ENCODE peak calls at places on chromosomes 6 and 20, in five cellular contexts. G, P, J, V and Y are unnamed samples.

GRCh38 chr6:7919871-7920270 is 9.3 kb upstream of the TXNDC5 start:
- DNase-seq in G (no peak), P (no peak), J (no peak), V (no peak), Y (no peak)

GRCh38 chr6:106872044-106872443 is 102.5 kb downstream of the CD24 start:
- DNase-seq in G (no peak), P (no peak), J (no peak), V (no peak), Y (no peak)

GRCh38 chr6:39792501-39793450 is 600 bp downstream of the DAAM2 start:
- DNase-seq in G (no peak), P (peak; percentile 56), J (no peak), V (no peak), Y (no peak)

GRCh38 chr6:41570270-41570615 is 24.1 kb downstream of the FOXP4 start:
- DNase-seq in G (no peak), P (no peak), J (no peak), V (no peak), Y (no peak)

GRCh38 chr6:42138630-42139619 is 3.5 kb downstream of the C6orf132 start:
- DNase-seq in G (no peak), P (no peak), J (no peak), V (no peak), Y (no peak)

GRCh38 chr20:35327074-35327976 is 35.1 kb upstream of the FAM83C start:
- DNase-seq in G (no peak), P (no peak), J (no peak), V (no peak), Y (no peak)

GRCh38 chr20:64079273-64080012 is at the start of gene RGS19:
- DNase-seq in G (peak; percentile 65), P (peak; percentile 90), J (peak; percentile 73), V (no peak), Y (peak; percentile 83)

GRCh38 chr6:167892835-167893234 is 66.1 kb downstream of the AFDN start:
- DNase-seq in G (no peak), P (no peak), J (no peak), V (no peak), Y (no peak)

GRCh38 chr6:158031191-158031444 is 49.5 kb downstream of the SYNJ2 start:
- DNase-seq in G (no peak), P (no peak), J (no peak), V (no peak), Y (no peak)

GRCh38 chr6:136421537-136422158 is 128.6 kb downstream of the MAP7 start:
- DNase-seq in G (no peak), P (no peak), J (no peak), V (no peak), Y (no peak)

GRCh38 chr6:40778186-40778585 is 191.0 kb upstream of the LRFN2 start:
- DNase-seq in G (no peak), P (no peak), J (no peak), V (no peak), Y (no peak)

GRCh38 chr6:93389192-93389591 is 30.2 kb downstream of the EPHA7 start:
- DNase-seq in G (no peak), P (no peak), J (no peak), V (no peak), Y (no peak)

GRCh38 chr6:18148304-18149025 is 6.4 kb downstream of the TPMT start:
- DNase-seq in G (no peak), P (no peak), J (no peak), V (no peak), Y (no peak)

GRCh38 chr20:34705383-34706021 is 1.4 kb downstream of the TP53INP2 start:
- DNase-seq in G (no peak), P (no peak), J (no peak), V (no peak), Y (peak; percentile 41)

GRCh38 chr6:75206338-75207210 is 721 bp upstream of the COL12A1 start:
- DNase-seq in G (no peak), P (peak; percentile 55), J (no peak), V (no peak), Y (no peak)

GRCh38 chr6:75207211-75207984 is 1.5 kb upstream of the COL12A1 start:
- DNase-seq in G (no peak), P (peak; percentile 53), J (no peak), V (no peak), Y (no peak)

GRCh38 chr6:75204222-75204958 is 1.5 kb downstream of the COL12A1 start:
- DNase-seq in G (no peak), P (peak; percentile 87), J (no peak), V (no peak), Y (peak; percentile 86)

GRCh38 chr6:75204959-75205775 is 686 bp downstream of the COL12A1 start:
- DNase-seq in G (no peak), P (peak; percentile 70), J (no peak), V (no peak), Y (peak; percentile 37)

GRCh38 chr6:75205776-75206334 is at the start of gene COL12A1:
- DNase-seq in G (no peak), P (peak; percentile 96), J (no peak), V (peak; percentile 75), Y (peak; percentile 84)
- H3K4me3 ChIP-seq in G (peak within 1 kb of the TSS; percentile 32), P (peak within 1 kb of the TSS; percentile 73), J (peak within 1 kb of the TSS; percentile 22), V (peak within 1 kb of the TSS; percentile 85), Y (peak within 1 kb of the TSS; percentile 41)

DNA sequence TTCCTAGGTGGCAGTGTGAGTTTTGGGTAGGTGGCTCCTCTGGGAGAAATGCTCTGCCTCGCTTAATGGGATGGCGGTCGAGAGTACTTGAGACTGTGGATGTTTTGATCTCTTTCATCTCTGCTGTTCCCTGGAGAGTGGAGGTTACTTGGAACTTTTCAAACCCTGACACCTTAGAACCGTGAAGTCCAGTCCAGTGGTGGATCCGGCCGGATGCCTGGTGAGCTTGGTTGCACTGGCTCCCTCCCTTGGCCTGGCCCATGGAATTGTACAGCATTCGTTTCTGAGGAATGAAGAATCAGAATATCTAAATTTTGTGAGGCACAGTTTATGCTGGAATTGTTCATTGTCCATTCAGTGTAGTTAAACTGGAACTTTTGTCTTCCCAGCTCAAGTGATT is 51.0 kb downstream of the CSE1L start:
- DNase-seq in G (no peak), P (no peak), J (no peak), V (no peak), Y (no peak)
- H3K36me3 ChIP-seq in G (peaks cover 32% of the 10 kb centered on the region), P (peaks cover 4% of the 10 kb centered on the region), J (peaks cover 46% of the 10 kb centered on the region), V (peaks cover 43% of the 10 kb centered on the region), Y (peaks cover 97% of the 10 kb centered on the region)

GRCh38 chr6:10407674-10408054 is 7.2 kb downstream of the TFAP2A start:
- DNase-seq in G (no peak), P (no peak), J (no peak), V (no peak), Y (no peak)

GRCh38 chr6:10409766-10410209 is 5.1 kb downstream of the TFAP2A start:
- DNase-seq in G (no peak), P (no peak), J (no peak), V (no peak), Y (no peak)

GRCh38 chr6:10410214-10410873 is 4.5 kb downstream of the TFAP2A start:
- DNase-seq in G (no peak), P (no peak), J (no peak), V (no peak), Y (no peak)

GRCh38 chr6:10411131-10411914 is 3.6 kb downstream of the TFAP2A start:
- DNase-seq in G (no peak), P (no peak), J (no peak), V (no peak), Y (no peak)

GRCh38 chr6:10409160-10409765 is 5.6 kb downstream of the TFAP2A start:
- DNase-seq in G (no peak), P (no peak), J (no peak), V (no peak), Y (no peak)
- H3K4me3 ChIP-seq in G (no peak overlapping the region), P (no peak overlapping the region), J (no peak overlapping the region), V (no peak overlapping the region), Y (no peak overlapping the region)

GRCh38 chr20:21322083-21322710 is 19.1 kb downstream of the XRN2 start:
- DNase-seq in G (no peak), P (no peak), J (no peak), V (no peak), Y (no peak)
- H3K36me3 ChIP-seq in G (peaks cover 6% of the 10 kb centered on the region), P (no peaks in the 10 kb centered on the region), J (no peaks in the 10 kb centered on the region), V (no peaks in the 10 kb centered on the region), Y (no peaks in the 10 kb centered on the region)